ENCODE peak calls at places on chromosome 1, in ten cellular contexts. One of them, this sample, is unnamed.

GRCh38 chr1:194069168-194069830 is 882.9 kb upstream of the B3GALT2 start:
- DNase-seq in mammary epithelial cell: peak; percentile 0
- DNase-seq in lung: no peak
- DNase-seq in aorta: no peak
- DNase-seq in K562: no peak
- DNase-seq in heart right ventricle: peak; percentile 78
- DNase-seq in heart left ventricle: peak; percentile 85
- DNase-seq in adrenal gland: no peak
- DNase-seq in stomach: no peak
- DNase-seq in tibial artery: no peak
- DNase-seq in this sample: no peak

GRCh38 chr1:159923203-159924024 is 1.9 kb downstream of the TAGLN2 start:
- DNase-seq in stomach: peak; percentile 89
- DNase-seq in aorta: peak; percentile 93
- DNase-seq in heart left ventricle: peak; percentile 92
- DNase-seq in tibial artery: peak; percentile 92
- DNase-seq in mammary epithelial cell: peak; percentile 84
- DNase-seq in lung: peak; percentile 89
- DNase-seq in adrenal gland: peak; percentile 59
- DNase-seq in heart right ventricle: peak; percentile 84
- DNase-seq in K562: peak; percentile 76
- DNase-seq in this sample: peak; percentile 71

GRCh38 chr1:66282343-66282852 is 251.6 kb upstream of the SGIP1 start:
- DNase-seq in K562: no peak
- DNase-seq in aorta: peak; percentile 54
- DNase-seq in mammary epithelial cell: peak; percentile 98
- DNase-seq in adrenal gland: no peak
- DNase-seq in lung: no peak
- DNase-seq in tibial artery: no peak
- DNase-seq in heart right ventricle: no peak
- DNase-seq in heart left ventricle: no peak
- DNase-seq in stomach: no peak
- DNase-seq in this sample: no peak

GRCh38 chr1:42939216-42939615 is 19.5 kb downstream of the SLC2A1 start:
- DNase-seq in lung: peak; percentile 74
- DNase-seq in K562: no peak
- DNase-seq in heart left ventricle: no peak
- DNase-seq in stomach: peak; percentile 76
- DNase-seq in tibial artery: no peak
- DNase-seq in aorta: peak; percentile 13
- DNase-seq in mammary epithelial cell: no peak
- DNase-seq in adrenal gland: no peak
- DNase-seq in heart right ventricle: no peak
- DNase-seq in this sample: no peak

GRCh38 chr1:230728710-230729392 is 14.9 kb upstream of the AGT start:
- DNase-seq in mammary epithelial cell: no peak
- DNase-seq in heart right ventricle: no peak
- DNase-seq in stomach: peak; percentile 68
- DNase-seq in tibial artery: no peak
- DNase-seq in aorta: no peak
- DNase-seq in lung: no peak
- DNase-seq in heart left ventricle: no peak
- DNase-seq in adrenal gland: no peak
- DNase-seq in K562: no peak
- DNase-seq in this sample: no peak

GRCh38 chr1:17234405-17234804 is 14.5 kb upstream of the PADI3 start:
- DNase-seq in heart left ventricle: no peak
- DNase-seq in aorta: no peak
- DNase-seq in K562: no peak
- DNase-seq in lung: no peak
- DNase-seq in heart right ventricle: no peak
- DNase-seq in mammary epithelial cell: no peak
- DNase-seq in adrenal gland: no peak
- DNase-seq in tibial artery: no peak
- DNase-seq in stomach: no peak
- DNase-seq in this sample: no peak

GRCh38 chr1:36847761-36848160 is 186.6 kb downstream of the GRIK3 start:
- DNase-seq in heart left ventricle: no peak
- DNase-seq in K562: no peak
- DNase-seq in mammary epithelial cell: no peak
- DNase-seq in aorta: no peak
- DNase-seq in stomach: no peak
- DNase-seq in adrenal gland: no peak
- DNase-seq in heart right ventricle: no peak
- DNase-seq in lung: no peak
- DNase-seq in tibial artery: no peak
- DNase-seq in this sample: no peak

GRCh38 chr1:234699795-234700665 is 90.1 kb upstream of the IRF2BP2 start:
- DNase-seq in tibial artery: peak; percentile 48
- DNase-seq in K562: peak; percentile 86
- DNase-seq in aorta: peak; percentile 63
- DNase-seq in lung: no peak
- DNase-seq in stomach: no peak
- DNase-seq in heart right ventricle: no peak
- DNase-seq in heart left ventricle: no peak
- DNase-seq in adrenal gland: peak; percentile 56
- DNase-seq in mammary epithelial cell: peak; percentile 82
- DNase-seq in this sample: peak; percentile 3

GRCh38 chr1:100463809-100464424 is 74.0 kb upstream of the GPR88 start:
- DNase-seq in adrenal gland: peak; percentile 61
- DNase-seq in tibial artery: peak; percentile 46
- DNase-seq in stomach: peak; percentile 63
- DNase-seq in K562: peak; percentile 63
- DNase-seq in mammary epithelial cell: peak; percentile 42
- DNase-seq in heart right ventricle: peak; percentile 30
- DNase-seq in heart left ventricle: peak; percentile 48
- DNase-seq in lung: peak; percentile 44
- DNase-seq in aorta: peak; percentile 72
- DNase-seq in this sample: peak; percentile 42

GRCh38 chr1:182603646-182604127 is 502 bp downstream of the RGS16 start:
- DNase-seq in tibial artery: no peak
- DNase-seq in aorta: no peak
- DNase-seq in heart left ventricle: no peak
- DNase-seq in lung: no peak
- DNase-seq in stomach: no peak
- DNase-seq in heart right ventricle: no peak
- DNase-seq in adrenal gland: no peak
- DNase-seq in mammary epithelial cell: no peak
- DNase-seq in K562: no peak
- DNase-seq in this sample: no peak

GRCh38 chr1:55437692-55438091 is 222.5 kb upstream of the USP24 start:
- DNase-seq in aorta: no peak
- DNase-seq in stomach: no peak
- DNase-seq in K562: no peak
- DNase-seq in adrenal gland: no peak
- DNase-seq in lung: no peak
- DNase-seq in tibial artery: no peak
- DNase-seq in mammary epithelial cell: no peak
- DNase-seq in heart right ventricle: no peak
- DNase-seq in heart left ventricle: no peak
- DNase-seq in this sample: no peak

GRCh38 chr1:238485062-238485905 is 594.6 kb upstream of the ZP4 start:
- DNase-seq in stomach: no peak
- DNase-seq in heart right ventricle: no peak
- DNase-seq in tibial artery: peak; percentile 44
- DNase-seq in mammary epithelial cell: peak; percentile 25
- DNase-seq in adrenal gland: no peak
- DNase-seq in K562: no peak
- DNase-seq in heart left ventricle: no peak
- DNase-seq in lung: no peak
- DNase-seq in aorta: no peak
- DNase-seq in this sample: peak; percentile 22

GRCh38 chr1:201488817-201489581 is 17.9 kb downstream of the CSRP1 start:
- DNase-seq in lung: peak; percentile 77
- DNase-seq in K562: no peak
- DNase-seq in tibial artery: peak; percentile 83
- DNase-seq in heart left ventricle: no peak
- DNase-seq in heart right ventricle: peak; percentile 52
- DNase-seq in adrenal gland: peak; percentile 97
- DNase-seq in stomach: no peak
- DNase-seq in aorta: peak; percentile 94
- DNase-seq in mammary epithelial cell: peak; percentile 92
- DNase-seq in this sample: no peak

GRCh38 chr1:188006354-188006753 is 1177.6 kb downstream of the PLA2G4A start:
- DNase-seq in mammary epithelial cell: no peak
- DNase-seq in heart right ventricle: no peak
- DNase-seq in K562: no peak
- DNase-seq in heart left ventricle: no peak
- DNase-seq in aorta: no peak
- DNase-seq in tibial artery: no peak
- DNase-seq in stomach: no peak
- DNase-seq in adrenal gland: no peak
- DNase-seq in lung: no peak
- DNase-seq in this sample: no peak
- H3K27ac ChIP-seq in mammary epithelial cell: no peak overlapping the region
- H3K27ac ChIP-seq in heart right ventricle: no peak overlapping the region
- H3K27ac ChIP-seq in K562: no peak overlapping the region
- H3K27ac ChIP-seq in heart left ventricle: no peak overlapping the region
- H3K27ac ChIP-seq in aorta: no peak overlapping the region
- H3K27ac ChIP-seq in tibial artery: no peak overlapping the region
- H3K27ac ChIP-seq in stomach: no peak overlapping the region
- H3K27ac ChIP-seq in adrenal gland: no peak overlapping the region
- H3K27ac ChIP-seq in lung: no peak overlapping the region
- H3K27ac ChIP-seq in this sample: no peak overlapping the region

DNA sequence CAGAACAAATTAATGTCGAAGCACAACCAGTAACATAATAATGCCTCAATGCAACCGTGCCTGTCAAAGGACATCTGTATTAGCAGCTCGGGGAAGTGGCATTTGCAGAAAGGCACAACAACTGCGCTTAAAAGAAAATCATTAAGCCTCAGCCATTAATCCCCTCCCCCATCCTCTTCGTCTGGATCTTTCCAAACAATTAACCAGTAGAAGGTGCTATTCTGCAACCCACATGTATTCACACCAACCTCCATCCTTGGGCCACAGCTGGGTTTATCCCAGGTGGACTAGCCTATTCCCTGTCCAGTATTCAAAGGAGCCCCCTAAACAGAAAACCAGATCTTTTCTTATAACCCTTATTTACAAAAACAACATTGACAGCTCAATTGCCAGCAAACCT is 2.6 kb downstream of the RERE start:
- DNase-seq in lung: no peak
- DNase-seq in mammary epithelial cell: peak; percentile 29
- DNase-seq in stomach: no peak
- DNase-seq in heart right ventricle: no peak
- DNase-seq in heart left ventricle: no peak
- DNase-seq in adrenal gland: no peak
- DNase-seq in aorta: no peak
- DNase-seq in tibial artery: no peak
- DNase-seq in K562: peak; percentile 57
- DNase-seq in this sample: no peak
- H3K4me3 ChIP-seq in lung: no peak overlapping the region
- H3K4me3 ChIP-seq in mammary epithelial cell: no peak overlapping the region
- H3K4me3 ChIP-seq in stomach: no peak overlapping the region
- H3K4me3 ChIP-seq in heart right ventricle: no peak overlapping the region
- H3K4me3 ChIP-seq in heart left ventricle: no peak overlapping the region
- H3K4me3 ChIP-seq in adrenal gland: no peak overlapping the region
- H3K4me3 ChIP-seq in aorta: no peak overlapping the region
- H3K4me3 ChIP-seq in tibial artery: no peak overlapping the region
- H3K4me3 ChIP-seq in K562: peak overlapping the region; percentile 82
- H3K4me3 ChIP-seq in this sample: no peak overlapping the region

GRCh38 chr1:206694151-206694550 is 9.4 kb downstream of the MAPKAPK2 start:
- DNase-seq in stomach: no peak
- DNase-seq in aorta: no peak
- DNase-seq in lung: no peak
- DNase-seq in tibial artery: no peak
- DNase-seq in heart left ventricle: no peak
- DNase-seq in mammary epithelial cell: no peak
- DNase-seq in heart right ventricle: no peak
- DNase-seq in K562: no peak
- DNase-seq in adrenal gland: no peak
- DNase-seq in this sample: no peak
- H3K27ac ChIP-seq in stomach: peak overlapping the region; percentile 99
- H3K27ac ChIP-seq in aorta: peak overlapping the region; percentile 17
- H3K27ac ChIP-seq in lung: peak overlapping the region; percentile 93
- H3K27ac ChIP-seq in tibial artery: peak overlapping the region; percentile 92
- H3K27ac ChIP-seq in heart left ventricle: peak overlapping the region; percentile 79
- H3K27ac ChIP-seq in mammary epithelial cell: no peak overlapping the region
- H3K27ac ChIP-seq in heart right ventricle: peak overlapping the region; percentile 99
- H3K27ac ChIP-seq in K562: no peak overlapping the region
- H3K27ac ChIP-seq in adrenal gland: no peak overlapping the region
- H3K27ac ChIP-seq in this sample: peak overlapping the region; percentile 50

GRCh38 chr1:156901966-156902922 is 8.7 kb downstream of the PEAR1 start:
- DNase-seq in aorta: no peak
- DNase-seq in K562: no peak
- DNase-seq in tibial artery: no peak
- DNase-seq in mammary epithelial cell: no peak
- DNase-seq in lung: no peak
- DNase-seq in adrenal gland: no peak
- DNase-seq in heart right ventricle: no peak
- DNase-seq in stomach: no peak
- DNase-seq in heart left ventricle: no peak
- DNase-seq in this sample: no peak

GRCh38 chr1:156900019-156900718 is 6.7 kb downstream of the PEAR1 start:
- DNase-seq in heart left ventricle: no peak
- DNase-seq in heart right ventricle: no peak
- DNase-seq in K562: no peak
- DNase-seq in adrenal gland: no peak
- DNase-seq in tibial artery: no peak
- DNase-seq in aorta: no peak
- DNase-seq in mammary epithelial cell: no peak
- DNase-seq in stomach: no peak
- DNase-seq in lung: no peak
- DNase-seq in this sample: no peak

GRCh38 chr1:156901590-156901900 is 8.0 kb downstream of the PEAR1 start:
- DNase-seq in mammary epithelial cell: no peak
- DNase-seq in heart left ventricle: no peak
- DNase-seq in heart right ventricle: no peak
- DNase-seq in lung: no peak
- DNase-seq in K562: no peak
- DNase-seq in adrenal gland: no peak
- DNase-seq in aorta: no peak
- DNase-seq in tibial artery: no peak
- DNase-seq in stomach: no peak
- DNase-seq in this sample: no peak

GRCh38 chr1:156898971-156899657 is 5.6 kb downstream of the PEAR1 start:
- DNase-seq in mammary epithelial cell: no peak
- DNase-seq in K562: no peak
- DNase-seq in heart left ventricle: no peak
- DNase-seq in heart right ventricle: no peak
- DNase-seq in adrenal gland: no peak
- DNase-seq in lung: no peak
- DNase-seq in tibial artery: no peak
- DNase-seq in stomach: no peak
- DNase-seq in aorta: no peak
- DNase-seq in this sample: no peak

DNA sequence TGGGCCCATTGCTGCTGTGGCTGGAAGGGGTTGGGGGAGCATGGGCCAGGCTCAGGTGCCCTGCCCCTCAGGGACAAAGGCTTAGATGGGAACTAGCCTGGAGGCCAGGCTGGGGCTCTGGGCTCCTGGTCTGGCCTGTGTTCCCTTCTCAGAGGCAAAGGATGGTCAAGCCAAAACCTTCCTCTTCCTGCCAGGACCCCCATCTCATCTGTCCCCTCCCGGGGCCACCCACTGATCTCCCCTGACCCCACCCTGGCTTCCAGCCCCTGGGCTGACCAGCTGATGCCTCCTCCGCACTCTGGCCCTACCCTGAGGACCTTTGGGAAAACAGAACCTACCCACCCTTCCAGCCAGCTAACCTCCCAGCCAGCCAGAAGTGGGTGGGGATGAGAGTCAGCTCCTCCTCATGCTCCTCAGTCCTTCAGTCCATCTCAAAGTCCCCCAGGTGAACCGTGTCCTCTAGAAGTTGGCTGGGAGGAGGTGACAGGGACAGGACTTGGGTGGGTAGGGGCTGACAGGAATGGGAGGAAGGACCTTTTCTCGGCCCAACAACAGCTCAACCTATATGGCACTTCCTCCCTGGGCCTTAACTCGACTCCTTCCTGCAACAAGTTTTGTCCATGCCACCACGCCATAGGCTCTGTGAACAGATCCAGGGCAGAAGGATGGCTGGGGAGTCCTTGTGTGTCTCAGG is 7.5 kb downstream of the PEAR1 start:
- DNase-seq in mammary epithelial cell: no peak
- DNase-seq in K562: no peak
- DNase-seq in heart left ventricle: no peak
- DNase-seq in stomach: no peak
- DNase-seq in adrenal gland: no peak
- DNase-seq in aorta: no peak
- DNase-seq in lung: no peak
- DNase-seq in tibial artery: no peak
- DNase-seq in heart right ventricle: no peak
- DNase-seq in this sample: no peak
- H3K4me3 ChIP-seq in mammary epithelial cell: no peak overlapping the region
- H3K4me3 ChIP-seq in K562: no peak overlapping the region
- H3K4me3 ChIP-seq in heart left ventricle: no peak overlapping the region
- H3K4me3 ChIP-seq in stomach: no peak overlapping the region
- H3K4me3 ChIP-seq in adrenal gland: no peak overlapping the region
- H3K4me3 ChIP-seq in aorta: no peak overlapping the region
- H3K4me3 ChIP-seq in lung: no peak overlapping the region
- H3K4me3 ChIP-seq in tibial artery: no peak overlapping the region
- H3K4me3 ChIP-seq in heart right ventricle: no peak overlapping the region
- H3K4me3 ChIP-seq in this sample: no peak overlapping the region